ENCODE peak calls at places on chromosomes 12 and 14, in ten cellular contexts. One of them, this sample, is unnamed.
A peak's percentile ranks its signal among the peaks of the same experiment; 100 is the strongest.

GRCh38 chr12:69440016-69440415 is 30.2 kb upstream of the FRS2 start:
- DNase-seq in right lobe of liver: no peak
- DNase-seq in tibial nerve: no peak
- DNase-seq in mesenchymal stem cell: no peak
- DNase-seq in DND-41: no peak
- DNase-seq in Peyer's patch: no peak
- DNase-seq in body of pancreas: no peak
- DNase-seq in cardiac muscle cell: no peak
- DNase-seq in neuronal stem cell: no peak
- DNase-seq in keratinocyte: no peak
- DNase-seq in this sample: no peak

GRCh38 chr12:71727958-71728357 is 26.7 kb upstream of the RAB21 start:
- DNase-seq in right lobe of liver: no peak
- DNase-seq in tibial nerve: no peak
- DNase-seq in mesenchymal stem cell: no peak
- DNase-seq in DND-41: no peak
- DNase-seq in Peyer's patch: no peak
- DNase-seq in body of pancreas: no peak
- DNase-seq in cardiac muscle cell: no peak
- DNase-seq in neuronal stem cell: no peak
- DNase-seq in keratinocyte: no peak
- DNase-seq in this sample: no peak

GRCh38 chr14:52961060-52961639 is 10.3 kb upstream of the FERMT2 start:
- DNase-seq in right lobe of liver: peak; percentile 33
- DNase-seq in tibial nerve: no peak
- DNase-seq in mesenchymal stem cell: peak; percentile 70
- DNase-seq in DND-41: peak; percentile 66
- DNase-seq in Peyer's patch: peak; percentile 24
- DNase-seq in body of pancreas: peak; percentile 63
- DNase-seq in cardiac muscle cell: peak; percentile 82
- DNase-seq in neuronal stem cell: no peak
- DNase-seq in keratinocyte: no peak
- DNase-seq in this sample: peak; percentile 30

GRCh38 chr14:29475641-29476040 is 452.0 kb downstream of the PRKD1 start:
- DNase-seq in right lobe of liver: no peak
- DNase-seq in tibial nerve: no peak
- DNase-seq in mesenchymal stem cell: no peak
- DNase-seq in DND-41: no peak
- DNase-seq in Peyer's patch: no peak
- DNase-seq in body of pancreas: no peak
- DNase-seq in cardiac muscle cell: no peak
- DNase-seq in neuronal stem cell: no peak
- DNase-seq in keratinocyte: peak; percentile 21
- DNase-seq in this sample: no peak

GRCh38 chr14:26621807-26622560 is 24.2 kb upstream of the NOVA1 start:
- DNase-seq in right lobe of liver: no peak
- DNase-seq in tibial nerve: no peak
- DNase-seq in mesenchymal stem cell: peak; percentile 7
- DNase-seq in DND-41: no peak
- DNase-seq in Peyer's patch: no peak
- DNase-seq in body of pancreas: no peak
- DNase-seq in cardiac muscle cell: no peak
- DNase-seq in neuronal stem cell: peak; percentile 37
- DNase-seq in keratinocyte: no peak
- DNase-seq in this sample: no peak

GRCh38 chr14:101104485-101104884 is 201.0 kb upstream of the RTL1 start:
- DNase-seq in right lobe of liver: no peak
- DNase-seq in tibial nerve: no peak
- DNase-seq in mesenchymal stem cell: no peak
- DNase-seq in DND-41: no peak
- DNase-seq in Peyer's patch: peak; percentile 7
- DNase-seq in body of pancreas: no peak
- DNase-seq in cardiac muscle cell: no peak
- DNase-seq in neuronal stem cell: no peak
- DNase-seq in keratinocyte: no peak
- DNase-seq in this sample: no peak

GRCh38 chr14:89422952-89423345 is 5.9 kb upstream of the FOXN3 start:
- DNase-seq in right lobe of liver: no peak
- DNase-seq in tibial nerve: no peak
- DNase-seq in mesenchymal stem cell: no peak
- DNase-seq in DND-41: no peak
- DNase-seq in Peyer's patch: no peak
- DNase-seq in body of pancreas: no peak
- DNase-seq in cardiac muscle cell: no peak
- DNase-seq in neuronal stem cell: no peak
- DNase-seq in keratinocyte: no peak
- DNase-seq in this sample: no peak

GRCh38 chr14:94036328-94037167 is 10.4 kb downstream of the OTUB2 start:
- DNase-seq in right lobe of liver: peak; percentile 73
- DNase-seq in tibial nerve: peak; percentile 61
- DNase-seq in mesenchymal stem cell: peak; percentile 79
- DNase-seq in DND-41: peak; percentile 73
- DNase-seq in Peyer's patch: peak; percentile 73
- DNase-seq in body of pancreas: peak; percentile 75
- DNase-seq in cardiac muscle cell: peak; percentile 84
- DNase-seq in neuronal stem cell: peak; percentile 44
- DNase-seq in keratinocyte: peak; percentile 32
- DNase-seq in this sample: no peak

GRCh38 chr12:76455582-76456345 is 103.8 kb downstream of the OSBPL8 start:
- DNase-seq in right lobe of liver: no peak
- DNase-seq in tibial nerve: no peak
- DNase-seq in mesenchymal stem cell: peak; percentile 79
- DNase-seq in DND-41: peak; percentile 8
- DNase-seq in Peyer's patch: no peak
- DNase-seq in body of pancreas: no peak
- DNase-seq in cardiac muscle cell: peak; percentile 60
- DNase-seq in neuronal stem cell: peak; percentile 23
- DNase-seq in keratinocyte: peak; percentile 64
- DNase-seq in this sample: peak; percentile 20

GRCh38 chr12:4353785-4354208 is 25.7 kb downstream of the FGF23 start:
- DNase-seq in right lobe of liver: no peak
- DNase-seq in tibial nerve: no peak
- DNase-seq in mesenchymal stem cell: no peak
- DNase-seq in DND-41: peak; percentile 39
- DNase-seq in Peyer's patch: no peak
- DNase-seq in body of pancreas: no peak
- DNase-seq in cardiac muscle cell: peak; percentile 22
- DNase-seq in neuronal stem cell: no peak
- DNase-seq in keratinocyte: no peak
- DNase-seq in this sample: no peak

GRCh38 chr14:68734231-68734732 is 58.6 kb downstream of the ZFP36L1 start:
- DNase-seq in right lobe of liver: no peak
- DNase-seq in tibial nerve: no peak
- DNase-seq in mesenchymal stem cell: peak; percentile 50
- DNase-seq in DND-41: no peak
- DNase-seq in Peyer's patch: peak; percentile 31
- DNase-seq in body of pancreas: no peak
- DNase-seq in cardiac muscle cell: no peak
- DNase-seq in neuronal stem cell: no peak
- DNase-seq in keratinocyte: no peak
- DNase-seq in this sample: no peak

GRCh38 chr12:132335179-132335756 is 5.9 kb upstream of the GALNT9 start:
- DNase-seq in right lobe of liver: no peak
- DNase-seq in tibial nerve: no peak
- DNase-seq in mesenchymal stem cell: no peak
- DNase-seq in DND-41: no peak
- DNase-seq in Peyer's patch: no peak
- DNase-seq in body of pancreas: no peak
- DNase-seq in cardiac muscle cell: no peak
- DNase-seq in neuronal stem cell: no peak
- DNase-seq in keratinocyte: no peak
- DNase-seq in this sample: no peak

GRCh38 chr12:50894216-50894615 is 51.5 kb downstream of the TMPRSS12 start:
- DNase-seq in right lobe of liver: no peak
- DNase-seq in tibial nerve: no peak
- DNase-seq in mesenchymal stem cell: no peak
- DNase-seq in DND-41: no peak
- DNase-seq in Peyer's patch: no peak
- DNase-seq in body of pancreas: no peak
- DNase-seq in cardiac muscle cell: no peak
- DNase-seq in neuronal stem cell: no peak
- DNase-seq in keratinocyte: no peak
- DNase-seq in this sample: no peak

GRCh38 chr12:56346663-56347062 is 8.0 kb downstream of the IL23A start:
- DNase-seq in right lobe of liver: no peak
- DNase-seq in tibial nerve: no peak
- DNase-seq in mesenchymal stem cell: no peak
- DNase-seq in DND-41: no peak
- DNase-seq in Peyer's patch: no peak
- DNase-seq in body of pancreas: no peak
- DNase-seq in cardiac muscle cell: no peak
- DNase-seq in neuronal stem cell: no peak
- DNase-seq in keratinocyte: no peak
- DNase-seq in this sample: no peak

GRCh38 chr12:59619461-59620240 is 23.8 kb downstream of the SLC16A7 start:
- DNase-seq in right lobe of liver: no peak
- DNase-seq in tibial nerve: no peak
- DNase-seq in mesenchymal stem cell: no peak
- DNase-seq in DND-41: no peak
- DNase-seq in Peyer's patch: no peak
- DNase-seq in body of pancreas: no peak
- DNase-seq in cardiac muscle cell: no peak
- DNase-seq in neuronal stem cell: no peak
- DNase-seq in keratinocyte: no peak
- DNase-seq in this sample: no peak

GRCh38 chr14:49634547-49635334 is at the start of gene DNAAF2:
- DNase-seq in right lobe of liver: peak; percentile 68
- DNase-seq in tibial nerve: no peak
- DNase-seq in mesenchymal stem cell: peak; percentile 93
- DNase-seq in DND-41: peak; percentile 66
- DNase-seq in Peyer's patch: peak; percentile 60
- DNase-seq in body of pancreas: peak; percentile 72
- DNase-seq in cardiac muscle cell: peak; percentile 79
- DNase-seq in neuronal stem cell: peak; percentile 71
- DNase-seq in keratinocyte: no peak
- DNase-seq in this sample: peak; percentile 75

GRCh38 chr12:113880337-113880736 is 85.8 kb downstream of the RBM19 start:
- DNase-seq in right lobe of liver: no peak
- DNase-seq in tibial nerve: no peak
- DNase-seq in mesenchymal stem cell: no peak
- DNase-seq in DND-41: no peak
- DNase-seq in Peyer's patch: no peak
- DNase-seq in body of pancreas: no peak
- DNase-seq in cardiac muscle cell: no peak
- DNase-seq in neuronal stem cell: no peak
- DNase-seq in keratinocyte: no peak
- DNase-seq in this sample: no peak

GRCh38 chr12:46403732-46404097 is 31.1 kb upstream of the SLC38A2 start:
- DNase-seq in right lobe of liver: no peak
- DNase-seq in tibial nerve: no peak
- DNase-seq in mesenchymal stem cell: no peak
- DNase-seq in DND-41: no peak
- DNase-seq in Peyer's patch: no peak
- DNase-seq in body of pancreas: no peak
- DNase-seq in cardiac muscle cell: no peak
- DNase-seq in neuronal stem cell: no peak
- DNase-seq in keratinocyte: no peak
- DNase-seq in this sample: no peak
- H3K4me1 ChIP-seq in right lobe of liver: no peaks in the 10 kb centered on the region
- H3K4me1 ChIP-seq in tibial nerve: peaks cover 15% of the 10 kb centered on the region
- H3K4me1 ChIP-seq in mesenchymal stem cell: peaks cover 5% of the 10 kb centered on the region
- H3K4me1 ChIP-seq in DND-41: peaks cover 68% of the 10 kb centered on the region
- H3K4me1 ChIP-seq in Peyer's patch: no peaks in the 10 kb centered on the region
- H3K4me1 ChIP-seq in body of pancreas: peaks cover 19% of the 10 kb centered on the region
- H3K4me1 ChIP-seq in cardiac muscle cell: peaks cover 26% of the 10 kb centered on the region
- H3K4me1 ChIP-seq in neuronal stem cell: no peaks in the 10 kb centered on the region
- H3K4me1 ChIP-seq in keratinocyte: peaks cover 30% of the 10 kb centered on the region
- H3K4me1 ChIP-seq in this sample: peaks cover 25% of the 10 kb centered on the region

DNA sequence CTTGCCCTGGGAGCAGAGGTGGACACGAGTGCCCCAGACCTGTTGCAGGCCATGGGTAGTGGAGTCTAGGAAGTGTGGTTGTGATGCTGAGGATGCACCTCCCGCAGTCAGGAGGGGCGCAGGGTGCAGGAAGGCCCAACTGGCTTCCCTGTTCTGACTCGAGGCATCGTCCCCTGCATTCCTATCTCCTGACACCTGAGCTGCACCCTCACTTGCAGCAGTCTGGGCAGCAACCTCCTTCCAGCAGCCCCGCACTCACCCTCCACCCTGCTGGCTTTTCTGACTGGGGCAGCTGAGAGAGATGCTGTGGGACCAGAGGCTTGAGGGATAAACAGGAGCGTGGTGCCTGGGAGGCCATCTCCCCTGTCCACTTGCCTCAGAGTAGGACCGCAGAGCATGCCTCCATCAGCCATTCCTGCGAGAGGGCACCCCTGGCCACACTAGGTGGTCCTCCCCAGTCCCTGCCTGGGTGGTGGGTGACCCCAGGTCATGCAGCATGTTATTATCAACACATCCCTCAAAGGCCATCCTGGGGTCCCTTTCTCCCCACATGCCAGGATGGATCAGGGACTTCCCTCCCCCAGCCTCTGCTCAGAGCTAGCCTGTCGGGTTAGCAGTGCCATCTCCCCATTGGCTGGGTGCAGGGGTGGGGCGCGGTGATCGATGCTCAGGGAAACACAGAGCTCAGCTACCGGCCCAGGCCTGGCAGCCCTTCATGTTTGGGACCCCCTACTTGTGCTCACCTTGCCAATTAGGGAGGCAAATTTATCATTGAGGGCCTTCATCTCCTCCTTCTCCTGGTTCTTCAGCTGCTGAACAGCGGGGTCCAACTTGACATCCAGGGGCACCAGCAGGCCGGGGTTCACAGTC is 719 bp downstream of the KRT80 start:
- DNase-seq in right lobe of liver: no peak
- DNase-seq in tibial nerve: no peak
- DNase-seq in mesenchymal stem cell: no peak
- DNase-seq in DND-41: no peak
- DNase-seq in Peyer's patch: no peak
- DNase-seq in body of pancreas: peak; percentile 66
- DNase-seq in cardiac muscle cell: no peak
- DNase-seq in neuronal stem cell: no peak
- DNase-seq in keratinocyte: no peak
- DNase-seq in this sample: no peak
- H3K4me3 ChIP-seq in right lobe of liver: no peak overlapping the region
- H3K4me3 ChIP-seq in tibial nerve: no peak overlapping the region
- H3K4me3 ChIP-seq in mesenchymal stem cell: no peak overlapping the region
- H3K4me3 ChIP-seq in DND-41: no peak overlapping the region
- H3K4me3 ChIP-seq in Peyer's patch: no peak overlapping the region
- H3K4me3 ChIP-seq in body of pancreas: no peak overlapping the region
- H3K4me3 ChIP-seq in cardiac muscle cell: no peak overlapping the region
- H3K4me3 ChIP-seq in neuronal stem cell: no peak overlapping the region
- H3K4me3 ChIP-seq in keratinocyte: peak overlapping the region; percentile 16
- H3K4me3 ChIP-seq in this sample: no peak overlapping the region

GRCh38 chr12:49342914-49343731 is 3.6 kb upstream of the DNAJC22 start:
- DNase-seq in right lobe of liver: peak; percentile 34
- DNase-seq in tibial nerve: no peak
- DNase-seq in mesenchymal stem cell: no peak
- DNase-seq in DND-41: no peak
- DNase-seq in Peyer's patch: no peak
- DNase-seq in body of pancreas: peak; percentile 29
- DNase-seq in cardiac muscle cell: no peak
- DNase-seq in neuronal stem cell: no peak
- DNase-seq in keratinocyte: no peak
- DNase-seq in this sample: no peak
- H3K4me1 ChIP-seq in right lobe of liver: no peaks in the 10 kb centered on the region
- H3K4me1 ChIP-seq in tibial nerve: peaks cover 48% of the 10 kb centered on the region
- H3K4me1 ChIP-seq in mesenchymal stem cell: peaks cover 59% of the 10 kb centered on the region
- H3K4me1 ChIP-seq in DND-41: peaks cover 10% of the 10 kb centered on the region
- H3K4me1 ChIP-seq in Peyer's patch: peaks cover 52% of the 10 kb centered on the region
- H3K4me1 ChIP-seq in body of pancreas: peaks cover 60% of the 10 kb centered on the region
- H3K4me1 ChIP-seq in cardiac muscle cell: peaks cover 19% of the 10 kb centered on the region
- H3K4me1 ChIP-seq in neuronal stem cell: peaks cover 66% of the 10 kb centered on the region
- H3K4me1 ChIP-seq in keratinocyte: peaks cover 24% of the 10 kb centered on the region
- H3K4me1 ChIP-seq in this sample: peaks cover 55% of the 10 kb centered on the region

GRCh38 chr12:58395056-58395455 is 453.7 kb downstream of the ATP23 start:
- DNase-seq in right lobe of liver: no peak
- DNase-seq in tibial nerve: no peak
- DNase-seq in mesenchymal stem cell: no peak
- DNase-seq in DND-41: no peak
- DNase-seq in Peyer's patch: no peak
- DNase-seq in body of pancreas: no peak
- DNase-seq in cardiac muscle cell: no peak
- DNase-seq in neuronal stem cell: no peak
- DNase-seq in keratinocyte: no peak
- DNase-seq in this sample: no peak
- H3K4me3 ChIP-seq in right lobe of liver: no peak overlapping the region
- H3K4me3 ChIP-seq in tibial nerve: no peak overlapping the region
- H3K4me3 ChIP-seq in mesenchymal stem cell: no peak overlapping the region
- H3K4me3 ChIP-seq in DND-41: no peak overlapping the region
- H3K4me3 ChIP-seq in Peyer's patch: no peak overlapping the region
- H3K4me3 ChIP-seq in body of pancreas: no peak overlapping the region
- H3K4me3 ChIP-seq in cardiac muscle cell: no peak overlapping the region
- H3K4me3 ChIP-seq in neuronal stem cell: no peak overlapping the region
- H3K4me3 ChIP-seq in keratinocyte: no peak overlapping the region
- H3K4me3 ChIP-seq in this sample: no peak overlapping the region

This sample was measured in mucosa of descending colon.